ENCODE peak calls at places on chromosomes 11 and 22, in eight cellular contexts. One of them, this sample, is unnamed.

GRCh38 chr22:50329236-50329635 is 2.4 kb upstream of the DENND6B start:
- DNase-seq in substantia nigra: no peak
- DNase-seq in NCI-H1417: no peak
- DNase-seq in endothelial cell: no peak
- DNase-seq in HEK293T: no peak
- DNase-seq in trophoblast cell: no peak
- DNase-seq in Jurkat, Clone E6-1: no peak
- DNase-seq in nephron progenitor cell: no peak
- DNase-seq in this sample: no peak

GRCh38 chr11:46247090-46247489 is 30.4 kb upstream of the CREB3L1 start:
- DNase-seq in substantia nigra: no peak
- DNase-seq in NCI-H1417: no peak
- DNase-seq in endothelial cell: no peak
- DNase-seq in HEK293T: no peak
- DNase-seq in trophoblast cell: no peak
- DNase-seq in Jurkat, Clone E6-1: no peak
- DNase-seq in nephron progenitor cell: no peak
- DNase-seq in this sample: peak

GRCh38 chr22:25749420-25750169 is 7.6 kb downstream of the MYO18B start:
- DNase-seq in substantia nigra: no peak
- DNase-seq in NCI-H1417: no peak
- DNase-seq in endothelial cell: no peak
- DNase-seq in HEK293T: no peak
- DNase-seq in trophoblast cell: no peak
- DNase-seq in Jurkat, Clone E6-1: no peak
- DNase-seq in nephron progenitor cell: no peak
- DNase-seq in this sample: no peak

GRCh38 chr11:26753738-26754504 is 32.1 kb upstream of the SLC5A12 start:
- DNase-seq in substantia nigra: no peak
- DNase-seq in NCI-H1417: peak
- DNase-seq in endothelial cell: peak
- DNase-seq in HEK293T: peak
- DNase-seq in trophoblast cell: peak
- DNase-seq in Jurkat, Clone E6-1: peak
- DNase-seq in nephron progenitor cell: peak
- DNase-seq in this sample: peak

GRCh38 chr22:48490513-48491411 is 1336.9 kb downstream of the BRD1 start:
- DNase-seq in substantia nigra: no peak
- DNase-seq in NCI-H1417: peak
- DNase-seq in endothelial cell: no peak
- DNase-seq in HEK293T: no peak
- DNase-seq in trophoblast cell: no peak
- DNase-seq in Jurkat, Clone E6-1: no peak
- DNase-seq in nephron progenitor cell: no peak
- DNase-seq in this sample: no peak

GRCh38 chr11:78812513-78813293 is 238.0 kb upstream of the NARS2 start:
- DNase-seq in substantia nigra: no peak
- DNase-seq in NCI-H1417: peak
- DNase-seq in endothelial cell: no peak
- DNase-seq in HEK293T: no peak
- DNase-seq in trophoblast cell: peak
- DNase-seq in Jurkat, Clone E6-1: no peak
- DNase-seq in nephron progenitor cell: no peak
- DNase-seq in this sample: peak

GRCh38 chr11:126403039-126403438 is 47.6 kb downstream of the ST3GAL4 start:
- DNase-seq in substantia nigra: no peak
- DNase-seq in NCI-H1417: no peak
- DNase-seq in endothelial cell: no peak
- DNase-seq in HEK293T: no peak
- DNase-seq in trophoblast cell: peak
- DNase-seq in Jurkat, Clone E6-1: no peak
- DNase-seq in nephron progenitor cell: no peak
- DNase-seq in this sample: no peak

GRCh38 chr11:119236891-119237290 is 30.8 kb downstream of the CBL start:
- DNase-seq in substantia nigra: no peak
- DNase-seq in NCI-H1417: no peak
- DNase-seq in endothelial cell: no peak
- DNase-seq in HEK293T: no peak
- DNase-seq in trophoblast cell: peak
- DNase-seq in Jurkat, Clone E6-1: no peak
- DNase-seq in nephron progenitor cell: no peak
- DNase-seq in this sample: no peak

GRCh38 chr22:39617761-39618757 is 47.5 kb downstream of the CACNA1I start:
- DNase-seq in substantia nigra: no peak
- DNase-seq in NCI-H1417: no peak
- DNase-seq in endothelial cell: no peak
- DNase-seq in HEK293T: no peak
- DNase-seq in trophoblast cell: no peak
- DNase-seq in Jurkat, Clone E6-1: no peak
- DNase-seq in nephron progenitor cell: no peak
- DNase-seq in this sample: no peak